ENCODE peak calls at places on chromosomes 5 and 9, in seven cellular contexts. X, S, V, E, M, D and P are unnamed samples. For H3K9me3, the result is how much of the 10 kb centered on the place peaks cover.

GRCh38 chr5:40841068-40841805 is at the start of gene CARD6:
- DNase-seq in V (peak), E (peak), M (no peak), X (no peak), S (peak), D (no peak), P (no peak)

GRCh38 chr5:114062940-114063867 is 298.7 kb upstream of the KCNN2 start:
- DNase-seq in D (no peak), X (no peak), S (no peak), E (no peak), M (no peak), V (no peak), P (no peak)

GRCh38 chr5:170913573-170913972 is 51.8 kb downstream of the RANBP17 start:
- DNase-seq in V (no peak), X (no peak), E (peak), M (no peak), S (no peak), D (no peak), P (no peak)

GRCh38 chr9:131943397-131943796 is 136.3 kb downstream of the MED27 start:
- DNase-seq in S (no peak), V (no peak), X (no peak), E (no peak), D (no peak), M (no peak), P (no peak)

GRCh38 chr9:113695901-113696300 is 180.2 kb upstream of the ZNF618 start:
- DNase-seq in X (no peak), V (peak), S (no peak), D (no peak), M (no peak), E (no peak), P (no peak)

GRCh38 chr5:10684303-10685086 is 76.5 kb downstream of the DAP start:
- DNase-seq in S (no peak), X (no peak), D (no peak), V (no peak), E (no peak), M (no peak), P (no peak)

GRCh38 chr9:70494221-70494620 is 79.8 kb upstream of the KLF9 start:
- DNase-seq in S (no peak), V (no peak), E (no peak), M (no peak), D (no peak), X (no peak), P (no peak)

GRCh38 chr5:94908889-94909480 is 290.5 kb downstream of the SLF1 start:
- DNase-seq in S (peak), M (no peak), V (peak), D (no peak), E (peak), X (peak), P (no peak)

GRCh38 chr9:93378276-93378675 is 73.2 kb upstream of the FAM120A start:
- DNase-seq in S (no peak), D (no peak), E (no peak), V (no peak), M (no peak), X (no peak), P (no peak)

GRCh38 chr5:88671808-88672499 is 211.0 kb downstream of the MEF2C start:
- DNase-seq in S (no peak), M (no peak), D (no peak), E (no peak), X (no peak), V (no peak), P (no peak)

GRCh38 chr9:33467526-33467925 is 6.2 kb downstream of the NOL6 start:
- DNase-seq in V (no peak), D (no peak), M (peak), E (no peak), X (no peak), S (no peak), P (no peak)

GRCh38 chr9:104361207-104361606 is 142.9 kb upstream of the OR13F1 start:
- DNase-seq in S (no peak), D (no peak), E (no peak), X (no peak), V (no peak), M (no peak), P (no peak)

GRCh38 chr5:149917073-149917676 is 27.4 kb downstream of the PDE6A start:
- DNase-seq in S (peak), X (no peak), D (no peak), M (no peak), V (peak), E (no peak), P (no peak)

GRCh38 chr5:26192496-26192895 is 845.9 kb downstream of the CDH9 start:
- DNase-seq in E (no peak), X (no peak), M (no peak), S (no peak), V (no peak), D (no peak), P (no peak)

GRCh38 chr5:169325273-169325672 is 24.3 kb upstream of the SLIT3 start:
- DNase-seq in D (no peak), S (no peak), M (no peak), X (no peak), V (no peak), E (no peak), P (no peak)

GRCh38 chr5:116154252-116154651 is 69.4 kb downstream of the COMMD10 start:
- DNase-seq in V (no peak), X (no peak), M (no peak), S (no peak), D (no peak), E (no peak), P (no peak)

GRCh38 chr5:133994990-133995333 is 9.8 kb downstream of the VDAC1 start:
- DNase-seq in D (no peak), S (no peak), V (no peak), M (no peak), E (no peak), X (no peak), P (no peak)

GRCh38 chr5:44246986-44247385 is 142.2 kb downstream of the FGF10 start:
- DNase-seq in M (no peak), S (no peak), E (peak), D (no peak), V (peak), X (no peak), P (no peak)

GRCh38 chr5:142874537-142874936 is 104.4 kb downstream of the ARHGAP26 start:
- DNase-seq in D (no peak), E (peak), X (no peak), M (peak), V (no peak), S (peak), P (peak)

DNA sequence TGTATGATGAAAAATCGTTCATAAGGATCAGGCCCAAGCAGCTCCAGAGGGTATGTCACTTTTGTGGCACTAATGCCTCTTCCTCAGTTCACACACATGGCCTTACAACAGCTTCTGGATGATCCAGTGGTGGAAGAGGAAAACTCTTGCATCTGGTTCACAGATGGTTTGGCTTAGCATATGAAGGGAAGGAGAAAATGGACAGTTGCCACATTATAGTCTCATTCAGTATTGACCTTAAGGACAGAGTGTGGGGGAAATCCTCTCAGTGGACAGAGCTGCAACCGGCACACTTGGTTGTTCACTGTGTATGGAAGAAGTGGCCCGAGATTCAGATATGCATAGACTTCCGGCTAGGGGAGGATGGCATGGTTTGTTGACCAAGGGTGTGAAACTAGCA is 22.8 kb downstream of the C9orf57 start:
- DNase-seq in D (no peak), S (no peak), E (peak), M (no peak), V (peak), X (no peak), P (no peak)
- H3K9me3 ChIP-seq in D (under half), S (under half), E (under half), M (under half), V (under half), X (under half), P (under half)

DNA sequence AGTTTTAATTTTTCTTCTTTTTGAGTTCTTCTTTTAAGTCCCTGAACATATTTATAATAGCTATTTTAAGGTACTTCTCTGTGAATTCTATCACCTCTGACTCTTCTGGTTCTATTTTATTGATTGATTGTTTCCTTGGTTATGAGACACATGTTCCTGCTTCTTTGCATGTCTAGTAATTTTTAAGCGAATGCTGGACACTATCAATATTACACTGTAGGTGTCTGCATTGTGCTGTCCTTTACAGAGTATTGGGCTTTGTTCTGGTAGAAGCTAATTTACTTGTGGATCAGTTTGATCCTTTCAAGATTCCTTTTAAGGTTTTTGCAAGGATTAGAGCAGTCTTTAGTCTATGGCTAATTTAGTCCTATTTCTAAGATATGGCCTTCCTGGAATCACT is 195.7 kb downstream of the GAPVD1 start:
- DNase-seq in V (no peak), E (no peak), D (no peak), M (no peak), X (no peak), S (no peak), P (no peak)
- H3K9me3 ChIP-seq in V (under half), E (under half), D (under half), M (under half), X (under half), S (under half), P (under half)

GRCh38 chr9:102044133-102044532 is 305.7 kb upstream of the GRIN3A start:
- DNase-seq in E (no peak), S (no peak), X (no peak), M (no peak), D (no peak), V (no peak), P (no peak)
- H3K9me3 ChIP-seq in E (under half), S (under half), X (under half), M (under half), D (under half), V (under half), P (under half)

GRCh38 chr5:141351591-141351990 is 1.7 kb downstream of the PCDHGB1 start:
- DNase-seq in E (no peak), V (no peak), D (no peak), S (no peak), X (no peak), M (no peak), P (no peak)

GRCh38 chr5:141354900-141355469 is at the start of gene PCDHGA4:
- DNase-seq in V (peak), X (peak), D (no peak), M (no peak), E (peak), S (peak), P (no peak)

GRCh38 chr5:141345327-141345726 is 1.7 kb downstream of the PCDHGA3 start:
- DNase-seq in S (no peak), D (no peak), X (no peak), E (no peak), M (no peak), V (no peak), P (no peak)

GRCh38 chr5:141355641-141356040 is 820 bp downstream of the PCDHGA4 start:
- DNase-seq in D (no peak), E (no peak), V (no peak), M (no peak), S (no peak), X (no peak), P (no peak)

GRCh38 chr5:141349917-141350619 is at the start of gene PCDHGB1:
- DNase-seq in S (no peak), V (peak), E (peak), D (no peak), M (no peak), X (peak), P (no peak)
- H3K9me3 ChIP-seq in S (under half), V (under half), E (under half), D (under half), M (under half), X (under half), P (under half)

GRCh38 chr5:13354611-13355010 is 589.9 kb downstream of the DNAH5 start:
- DNase-seq in E (no peak), S (no peak), M (no peak), V (no peak), X (no peak), D (no peak), P (no peak)
- H3K9me3 ChIP-seq in E (under half), S (under half), M (under half), V (under half), X (under half), D (under half), P (under half)

GRCh38 chr9:108207611-108208051 is 648.2 kb downstream of the ACTL7B start:
- DNase-seq in E (peak), V (peak), S (no peak), X (no peak), M (no peak), D (no peak), P (no peak)
- H3K9me3 ChIP-seq in E (under half), V (under half), S (under half), X (under half), M (under half), D (under half), P (under half)

DNA sequence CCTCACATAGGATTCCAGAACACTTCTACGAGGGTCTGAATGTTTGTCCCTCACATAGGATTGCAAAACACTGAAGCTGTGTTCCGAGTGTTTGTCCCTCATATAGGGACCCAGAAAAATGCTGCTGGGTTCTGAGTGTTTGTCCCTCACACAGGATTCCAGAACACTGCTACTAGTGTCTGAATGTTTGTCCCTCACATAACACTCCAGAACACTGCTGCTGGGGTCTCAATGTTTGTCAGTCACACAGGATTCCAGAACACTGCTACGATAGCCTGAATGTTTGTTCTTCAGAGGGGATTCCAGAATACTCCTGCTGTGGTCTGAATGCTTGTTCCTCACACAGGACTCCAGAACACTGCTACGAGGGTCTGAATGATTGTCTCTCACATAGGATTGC is 218.7 kb downstream of the FOXD4L6 start:
- DNase-seq in D (no peak), X (no peak), M (no peak), E (no peak), S (no peak), V (no peak), P (no peak)
- H3K9me3 ChIP-seq in D (half or more), X (under half), M (half or more), E (under half), S (under half), V (under half), P (under half)

DNA sequence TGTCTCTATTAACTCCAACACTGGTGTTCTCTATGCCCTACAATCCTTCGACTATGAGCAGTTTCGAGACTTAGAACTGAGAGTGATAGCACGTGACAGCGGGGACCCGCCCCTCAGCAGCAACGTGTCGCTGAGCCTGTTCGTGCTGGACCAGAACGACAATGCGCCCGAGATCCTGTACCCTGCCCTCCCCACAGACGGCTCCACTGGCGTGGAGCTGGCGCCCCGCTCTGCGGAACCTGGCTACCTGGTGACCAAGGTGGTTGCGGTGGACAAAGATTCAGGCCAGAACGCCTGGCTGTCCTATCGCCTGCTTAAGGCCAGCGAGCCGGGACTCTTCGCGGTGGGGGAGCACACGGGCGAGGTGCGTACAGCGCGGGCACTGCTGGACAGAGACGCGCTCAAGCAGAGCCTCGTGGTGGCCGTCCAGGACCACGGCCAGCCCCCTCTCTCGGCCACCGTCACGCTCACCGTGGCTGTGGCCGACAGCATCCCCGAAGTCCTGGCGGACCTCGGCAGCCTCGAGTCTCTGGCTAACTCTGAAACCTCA is 2.0 kb downstream of the PCDHGA11 start:
- DNase-seq in X (no peak), D (no peak), V (no peak), S (no peak), M (no peak), E (no peak), P (no peak)
- H3K9me3 ChIP-seq in X (under half), D (under half), V (under half), S (under half), M (half or more), E (under half), P (under half)

DNA sequence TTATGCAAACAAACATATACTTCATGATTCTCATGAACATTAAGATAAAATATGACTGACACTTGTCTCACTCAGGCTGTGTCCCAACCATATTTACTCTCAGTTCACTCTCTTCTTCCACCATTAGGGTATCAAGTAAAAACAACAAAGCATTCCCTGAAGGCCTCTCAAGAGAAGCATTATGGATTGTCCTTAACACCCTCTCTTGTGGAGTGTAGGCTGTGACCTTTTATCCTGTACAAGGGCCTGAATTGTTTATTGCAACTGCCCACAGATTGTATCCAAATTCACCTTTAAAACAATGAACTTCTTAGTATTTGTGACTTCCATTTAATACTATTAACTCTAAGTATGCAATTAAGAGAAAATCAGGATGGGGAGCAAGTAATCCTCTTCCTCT is 78.1 kb downstream of the RICTOR start:
- DNase-seq in M (no peak), D (no peak), X (no peak), S (no peak), E (no peak), V (no peak), P (no peak)
- H3K9me3 ChIP-seq in M (under half), D (under half), X (under half), S (under half), E (under half), V (under half), P (under half)

GRCh38 chr5:6503342-6503741 is 54.7 kb downstream of the UBE2QL1 start:
- DNase-seq in D (no peak), V (no peak), X (no peak), E (no peak), S (no peak), M (no peak), P (no peak)

GRCh38 chr5:6506631-6507030 is 58.0 kb downstream of the UBE2QL1 start:
- DNase-seq in D (no peak), V (no peak), E (no peak), S (no peak), X (no peak), M (no peak), P (no peak)

GRCh38 chr5:6504677-6505414 is 56.2 kb downstream of the UBE2QL1 start:
- DNase-seq in V (no peak), M (no peak), E (no peak), S (no peak), D (no peak), X (no peak), P (no peak)

GRCh38 chr5:6505779-6506557 is 57.3 kb downstream of the UBE2QL1 start:
- DNase-seq in M (no peak), X (no peak), V (no peak), S (no peak), E (no peak), D (no peak), P (no peak)

GRCh38 chr5:6505415-6505763 is 56.7 kb downstream of the UBE2QL1 start:
- DNase-seq in E (no peak), D (no peak), X (no peak), M (no peak), S (no peak), V (no peak), P (no peak)
- H3K9me3 ChIP-seq in E (under half), D (under half), X (under half), M (under half), S (under half), V (under half), P (under half)